ENCODE peak calls at places on chromosomes 1 and 21, in seven cellular contexts. S is iPS DF 6.9, V is BJ, W is MCF 10A, J is naive B cell, R is Calu3, Y is activated T-helper 1 cell treated with Interleukin-2 at 50 U/mL for 16 hours. B is an unnamed sample.

GRCh38 chr1:171841931-171842723 is 829 bp downstream of the DNM3 start:
- DNase-seq in S (no peak), V (no peak), W (peak), J (peak), R (peak), Y (no peak), B (no peak)

GRCh38 chr1:107532318-107532717 is 391.5 kb downstream of the NTNG1 start:
- DNase-seq in S (no peak), V (no peak), W (peak), J (no peak), R (no peak), Y (no peak), B (no peak)

GRCh38 chr1:13806108-13806507 is 106.1 kb downstream of the PRDM2 start:
- DNase-seq in S (no peak), V (no peak), W (no peak), J (no peak), R (no peak), Y (no peak), B (no peak)

GRCh38 chr1:201828451-201828819 is 522 bp upstream of the IPO9 start:
- DNase-seq in S (no peak), V (no peak), W (no peak), J (no peak), R (no peak), Y (no peak), B (no peak)

GRCh38 chr1:41038110-41038509 is 16.6 kb upstream of the SLFNL1 start:
- DNase-seq in S (no peak), V (no peak), W (no peak), J (no peak), R (no peak), Y (no peak), B (no peak)

GRCh38 chr1:204818998-204819397 is 51.7 kb upstream of the NFASC start:
- DNase-seq in S (no peak), V (no peak), W (no peak), J (no peak), R (no peak), Y (no peak), B (no peak)

GRCh38 chr1:34131396-34132160 is 33.5 kb downstream of the CSMD2 start:
- DNase-seq in S (no peak), V (no peak), W (no peak), J (no peak), R (no peak), Y (no peak), B (no peak)

GRCh38 chr1:113003751-113004690 is 48.0 kb upstream of the SLC16A1 start:
- DNase-seq in S (no peak), V (no peak), W (no peak), J (no peak), R (no peak), Y (no peak), B (peak)

GRCh38 chr1:94676686-94677085 is 135.1 kb upstream of the F3 start:
- DNase-seq in S (no peak), V (no peak), W (no peak), J (no peak), R (no peak), Y (no peak), B (no peak)

GRCh38 chr1:239386453-239387303 is at the start of gene CHRM3:
- DNase-seq in S (no peak), V (peak), W (peak), J (no peak), R (peak), Y (no peak), B (no peak)

GRCh38 chr1:155177918-155178281 is 4.3 kb downstream of the TRIM46 start:
- DNase-seq in S (no peak), V (no peak), W (no peak), J (no peak), R (no peak), Y (no peak), B (no peak)

GRCh38 chr1:160121388-160121787 is 5.8 kb downstream of the ATP1A2 start:
- DNase-seq in S (no peak), V (no peak), W (no peak), J (no peak), R (no peak), Y (no peak), B (no peak)

GRCh38 chr1:220990417-220991337 is 111.4 kb downstream of the HLX start:
- DNase-seq in S (no peak), V (no peak), W (peak), J (no peak), R (no peak), Y (no peak), B (peak)

GRCh38 chr1:53266038-53266437 is 27.7 kb upstream of the MAGOH start:
- DNase-seq in S (no peak), V (no peak), W (peak), J (no peak), R (peak), Y (no peak), B (no peak)

GRCh38 chr1:147762233-147763024 is 2.0 kb upstream of the GJA5 start:
- DNase-seq in S (no peak), V (no peak), W (no peak), J (peak), R (no peak), Y (no peak), B (no peak)

GRCh38 chr21:36265431-36265830 is 54.6 kb upstream of the MORC3 start:
- DNase-seq in S (no peak), V (no peak), W (no peak), J (no peak), R (no peak), Y (no peak), B (no peak)

GRCh38 chr1:55894521-55894920 is 679.4 kb upstream of the USP24 start:
- DNase-seq in S (no peak), V (no peak), W (peak), J (no peak), R (no peak), Y (no peak), B (no peak)

GRCh38 chr1:38009088-38009840 is 3.3 kb upstream of the UTP11 start:
- DNase-seq in S (no peak), V (no peak), W (peak), J (no peak), R (no peak), Y (no peak), B (peak)

GRCh38 chr1:43671626-43672330 is 21.8 kb downstream of the KDM4A start:
- DNase-seq in S (no peak), V (no peak), W (peak), J (no peak), R (no peak), Y (no peak), B (no peak)

GRCh38 chr1:38793299-38793698 is 66.3 kb downstream of the RRAGC start:
- DNase-seq in S (no peak), V (no peak), W (no peak), J (no peak), R (no peak), Y (no peak), B (no peak)

GRCh38 chr1:87045757-87046422 is 131.5 kb downstream of the HS2ST1 start:
- DNase-seq in S (no peak), V (no peak), W (no peak), J (peak), R (no peak), Y (no peak), B (no peak)

B was measured in dermis microvascular lymphatic vessel endothelial cell.